ENCODE peak calls at places on chromosomes 13 and 19, in six cellular contexts. One of them, this sample, is unnamed.

GRCh38 chr13:65855276-65855675 is 1374.9 kb downstream of the PCDH9 start:
- DNase-seq in pancreas: no peak
- DNase-seq in bronchial epithelial cell: no peak
- DNase-seq in stimulated activated naive CD8-positive, alpha-beta T cell treated with anti-CD3 and anti-CD28 coated beads, Interleukin-15, amount 100 ng/mL, for 72 hours: no peak
- DNase-seq in amniotic stem cell: no peak
- DNase-seq in Panc1: no peak
- DNase-seq in this sample: no peak

GRCh38 chr19:47573076-47574026 is at the start of gene ZNF541:
- DNase-seq in stimulated activated naive CD8-positive, alpha-beta T cell treated with anti-CD3 and anti-CD28 coated beads, Interleukin-15, amount 100 ng/mL, for 72 hours: peak
- DNase-seq in Panc1: no peak
- DNase-seq in pancreas: peak
- DNase-seq in bronchial epithelial cell: no peak
- DNase-seq in amniotic stem cell: no peak
- DNase-seq in this sample: no peak

GRCh38 chr19:39846678-39847486 is 703 bp upstream of the FBL start:
- DNase-seq in stimulated activated naive CD8-positive, alpha-beta T cell treated with anti-CD3 and anti-CD28 coated beads, Interleukin-15, amount 100 ng/mL, for 72 hours: no peak
- DNase-seq in Panc1: no peak
- DNase-seq in pancreas: no peak
- DNase-seq in amniotic stem cell: no peak
- DNase-seq in bronchial epithelial cell: no peak
- DNase-seq in this sample: no peak

GRCh38 chr13:80121038-80121437 is 219.9 kb downstream of the SPRY2 start:
- DNase-seq in stimulated activated naive CD8-positive, alpha-beta T cell treated with anti-CD3 and anti-CD28 coated beads, Interleukin-15, amount 100 ng/mL, for 72 hours: no peak
- DNase-seq in bronchial epithelial cell: no peak
- DNase-seq in pancreas: no peak
- DNase-seq in amniotic stem cell: no peak
- DNase-seq in Panc1: no peak
- DNase-seq in this sample: no peak

GRCh38 chr13:77377016-77377415 is 50.1 kb upstream of the MYCBP2 start:
- DNase-seq in stimulated activated naive CD8-positive, alpha-beta T cell treated with anti-CD3 and anti-CD28 coated beads, Interleukin-15, amount 100 ng/mL, for 72 hours: no peak
- DNase-seq in bronchial epithelial cell: no peak
- DNase-seq in Panc1: no peak
- DNase-seq in amniotic stem cell: no peak
- DNase-seq in pancreas: no peak
- DNase-seq in this sample: no peak

GRCh38 chr19:18939922-18940775 is 868 bp downstream of the HOMER3 start:
- DNase-seq in bronchial epithelial cell: peak
- DNase-seq in amniotic stem cell: no peak
- DNase-seq in pancreas: peak
- DNase-seq in stimulated activated naive CD8-positive, alpha-beta T cell treated with anti-CD3 and anti-CD28 coated beads, Interleukin-15, amount 100 ng/mL, for 72 hours: no peak
- DNase-seq in Panc1: no peak
- DNase-seq in this sample: no peak

GRCh38 chr19:33071887-33072286 is 7.2 kb upstream of the RHPN2 start:
- DNase-seq in bronchial epithelial cell: peak
- DNase-seq in amniotic stem cell: no peak
- DNase-seq in Panc1: no peak
- DNase-seq in stimulated activated naive CD8-positive, alpha-beta T cell treated with anti-CD3 and anti-CD28 coated beads, Interleukin-15, amount 100 ng/mL, for 72 hours: no peak
- DNase-seq in pancreas: no peak
- DNase-seq in this sample: no peak

GRCh38 chr19:49395581-49396407 is 7.7 kb downstream of the KASH5 start:
- DNase-seq in Panc1: no peak
- DNase-seq in bronchial epithelial cell: peak
- DNase-seq in pancreas: no peak
- DNase-seq in stimulated activated naive CD8-positive, alpha-beta T cell treated with anti-CD3 and anti-CD28 coated beads, Interleukin-15, amount 100 ng/mL, for 72 hours: no peak
- DNase-seq in amniotic stem cell: no peak
- DNase-seq in this sample: peak

GRCh38 chr13:47337781-47338507 is 441.1 kb upstream of the HTR2A start:
- DNase-seq in amniotic stem cell: no peak
- DNase-seq in pancreas: no peak
- DNase-seq in bronchial epithelial cell: no peak
- DNase-seq in Panc1: no peak
- DNase-seq in stimulated activated naive CD8-positive, alpha-beta T cell treated with anti-CD3 and anti-CD28 coated beads, Interleukin-15, amount 100 ng/mL, for 72 hours: no peak
- DNase-seq in this sample: no peak

This sample was measured in NCI-H1694 treated with DMSO at 0.1 percent for 48 hours.